ENCODE peak calls at places on chromosome 5, in ten cellular contexts. One of them, this sample, is unnamed.

GRCh38 chr5:60487885-60488425 is 212.0 kb downstream of the DEPDC1B start:
- DNase-seq in lung: no peak
- DNase-seq in IMR-90: no peak
- DNase-seq in A549: no peak
- DNase-seq in SK-N-SH: peak; percentile 57
- DNase-seq in WTC11: no peak
- DNase-seq in tibial artery: no peak
- DNase-seq in GM20000: no peak
- DNase-seq in GM13976: no peak
- DNase-seq in Calu3: peak; percentile 37
- DNase-seq in this sample: no peak

GRCh38 chr5:107570805-107571531 is 99.8 kb downstream of the EFNA5 start:
- DNase-seq in SK-N-SH: no peak
- DNase-seq in Calu3: peak; percentile 65
- DNase-seq in WTC11: peak; percentile 28
- DNase-seq in tibial artery: no peak
- DNase-seq in A549: peak; percentile 14
- DNase-seq in GM20000: peak; percentile 55
- DNase-seq in lung: no peak
- DNase-seq in IMR-90: no peak
- DNase-seq in GM13976: peak; percentile 52
- DNase-seq in this sample: peak; percentile 56

GRCh38 chr5:143494162-143494561 is 90.7 kb upstream of the NR3C1 start:
- DNase-seq in GM13976: no peak
- DNase-seq in tibial artery: no peak
- DNase-seq in Calu3: peak; percentile 19
- DNase-seq in A549: no peak
- DNase-seq in lung: no peak
- DNase-seq in GM20000: no peak
- DNase-seq in SK-N-SH: no peak
- DNase-seq in WTC11: no peak
- DNase-seq in IMR-90: peak; percentile 94
- DNase-seq in this sample: no peak

GRCh38 chr5:54760182-54760935 is 225.0 kb downstream of the ESM1 start:
- DNase-seq in SK-N-SH: no peak
- DNase-seq in IMR-90: peak; percentile 58
- DNase-seq in lung: no peak
- DNase-seq in GM13976: no peak
- DNase-seq in GM20000: no peak
- DNase-seq in A549: no peak
- DNase-seq in WTC11: no peak
- DNase-seq in Calu3: no peak
- DNase-seq in tibial artery: no peak
- DNase-seq in this sample: no peak

GRCh38 chr5:137560414-137560813 is 61.3 kb upstream of the SPOCK1 start:
- DNase-seq in SK-N-SH: no peak
- DNase-seq in tibial artery: no peak
- DNase-seq in GM13976: no peak
- DNase-seq in Calu3: no peak
- DNase-seq in WTC11: no peak
- DNase-seq in GM20000: no peak
- DNase-seq in lung: no peak
- DNase-seq in IMR-90: no peak
- DNase-seq in A549: no peak
- DNase-seq in this sample: no peak

GRCh38 chr5:156835905-156836304 is 14.2 kb upstream of the PPP1R2B start:
- DNase-seq in A549: peak; percentile 11
- DNase-seq in WTC11: peak; percentile 13
- DNase-seq in Calu3: peak; percentile 11
- DNase-seq in GM20000: peak; percentile 31
- DNase-seq in lung: no peak
- DNase-seq in GM13976: no peak
- DNase-seq in IMR-90: no peak
- DNase-seq in tibial artery: no peak
- DNase-seq in SK-N-SH: no peak
- DNase-seq in this sample: no peak

GRCh38 chr5:96936431-96937221 is 746 bp downstream of the LNPEP start:
- DNase-seq in Calu3: peak; percentile 56
- DNase-seq in GM20000: peak; percentile 38
- DNase-seq in WTC11: peak; percentile 40
- DNase-seq in GM13976: no peak
- DNase-seq in IMR-90: peak; percentile 31
- DNase-seq in lung: no peak
- DNase-seq in SK-N-SH: peak; percentile 28
- DNase-seq in tibial artery: peak; percentile 69
- DNase-seq in A549: peak; percentile 28
- DNase-seq in this sample: peak; percentile 48

GRCh38 chr5:82031220-82032119 is 59.6 kb downstream of the ATG10 start:
- DNase-seq in WTC11: peak; percentile 48
- DNase-seq in lung: no peak
- DNase-seq in Calu3: no peak
- DNase-seq in tibial artery: no peak
- DNase-seq in SK-N-SH: no peak
- DNase-seq in GM13976: no peak
- DNase-seq in IMR-90: no peak
- DNase-seq in GM20000: no peak
- DNase-seq in A549: no peak
- DNase-seq in this sample: no peak

GRCh38 chr5:83540105-83540504 is 68.6 kb downstream of the VCAN start:
- DNase-seq in A549: no peak
- DNase-seq in GM13976: no peak
- DNase-seq in IMR-90: no peak
- DNase-seq in GM20000: no peak
- DNase-seq in tibial artery: no peak
- DNase-seq in WTC11: no peak
- DNase-seq in lung: no peak
- DNase-seq in Calu3: no peak
- DNase-seq in SK-N-SH: no peak
- DNase-seq in this sample: no peak

GRCh38 chr5:142978726-142979125 is 208.5 kb downstream of the ARHGAP26 start:
- DNase-seq in SK-N-SH: no peak
- DNase-seq in Calu3: no peak
- DNase-seq in A549: no peak
- DNase-seq in WTC11: no peak
- DNase-seq in IMR-90: peak; percentile 31
- DNase-seq in tibial artery: no peak
- DNase-seq in GM20000: no peak
- DNase-seq in GM13976: no peak
- DNase-seq in lung: no peak
- DNase-seq in this sample: no peak

GRCh38 chr5:180169246-180170110 is 39.5 kb downstream of the RASGEF1C start:
- DNase-seq in IMR-90: no peak
- DNase-seq in A549: no peak
- DNase-seq in GM13976: no peak
- DNase-seq in SK-N-SH: no peak
- DNase-seq in tibial artery: no peak
- DNase-seq in GM20000: no peak
- DNase-seq in lung: no peak
- DNase-seq in Calu3: no peak
- DNase-seq in WTC11: no peak
- DNase-seq in this sample: no peak

GRCh38 chr5:57450991-57451876 is 31.4 kb downstream of the ACTBL2 start:
- DNase-seq in GM13976: no peak
- DNase-seq in GM20000: no peak
- DNase-seq in tibial artery: no peak
- DNase-seq in SK-N-SH: peak; percentile 27
- DNase-seq in lung: no peak
- DNase-seq in Calu3: no peak
- DNase-seq in IMR-90: peak; percentile 73
- DNase-seq in WTC11: no peak
- DNase-seq in A549: no peak
- DNase-seq in this sample: no peak

GRCh38 chr5:139863361-139863760 is 67.8 kb downstream of the PSD2 start:
- DNase-seq in WTC11: no peak
- DNase-seq in GM20000: no peak
- DNase-seq in tibial artery: peak; percentile 73
- DNase-seq in lung: peak; percentile 48
- DNase-seq in GM13976: no peak
- DNase-seq in A549: no peak
- DNase-seq in Calu3: no peak
- DNase-seq in IMR-90: no peak
- DNase-seq in SK-N-SH: no peak
- DNase-seq in this sample: no peak

GRCh38 chr5:139861889-139862207 is 66.2 kb downstream of the PSD2 start:
- DNase-seq in SK-N-SH: no peak
- DNase-seq in GM13976: no peak
- DNase-seq in Calu3: no peak
- DNase-seq in IMR-90: no peak
- DNase-seq in GM20000: no peak
- DNase-seq in A549: no peak
- DNase-seq in lung: no peak
- DNase-seq in WTC11: no peak
- DNase-seq in tibial artery: no peak
- DNase-seq in this sample: no peak

GRCh38 chr5:139863855-139864558 is 68.4 kb downstream of the PSD2 start:
- DNase-seq in A549: peak; percentile 80
- DNase-seq in IMR-90: peak; percentile 41
- DNase-seq in lung: peak; percentile 62
- DNase-seq in Calu3: peak; percentile 80
- DNase-seq in SK-N-SH: peak; percentile 85
- DNase-seq in tibial artery: peak; percentile 79
- DNase-seq in GM13976: peak; percentile 86
- DNase-seq in WTC11: peak; percentile 81
- DNase-seq in GM20000: peak; percentile 83
- DNase-seq in this sample: peak; percentile 84

GRCh38 chr5:139862313-139862712 is 66.7 kb downstream of the PSD2 start:
- DNase-seq in WTC11: no peak
- DNase-seq in IMR-90: peak; percentile 7
- DNase-seq in GM20000: no peak
- DNase-seq in SK-N-SH: no peak
- DNase-seq in lung: no peak
- DNase-seq in GM13976: no peak
- DNase-seq in Calu3: no peak
- DNase-seq in A549: no peak
- DNase-seq in tibial artery: no peak
- DNase-seq in this sample: no peak

DNA sequence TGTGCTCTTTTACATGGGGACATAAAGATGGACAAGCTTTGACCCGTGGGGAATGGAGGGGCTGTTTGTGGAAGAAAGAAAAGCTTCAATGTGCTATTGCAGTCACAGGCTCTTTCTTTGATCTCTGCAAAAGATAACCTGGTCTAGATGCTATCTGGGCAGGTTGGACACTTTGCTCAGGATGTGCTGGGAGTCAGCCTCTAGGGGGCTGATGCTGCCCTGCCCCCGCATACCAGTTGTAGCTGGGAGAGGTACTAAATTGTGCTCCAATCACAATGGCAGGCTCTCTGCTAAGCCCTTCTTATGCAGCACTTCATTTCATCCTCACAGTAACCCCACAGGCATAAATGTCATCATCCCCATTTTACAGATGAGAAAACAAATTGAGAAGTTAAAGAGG is 67.2 kb downstream of the PSD2 start:
- DNase-seq in SK-N-SH: no peak
- DNase-seq in GM20000: no peak
- DNase-seq in A549: no peak
- DNase-seq in WTC11: no peak
- DNase-seq in lung: no peak
- DNase-seq in IMR-90: no peak
- DNase-seq in Calu3: no peak
- DNase-seq in GM13976: no peak
- DNase-seq in tibial artery: no peak
- DNase-seq in this sample: no peak
- TF ChIP-seq CTCF in SK-N-SH: no peak
- TF ChIP-seq CTCF in GM20000: no peak
- TF ChIP-seq CTCF in A549: no peak
- TF ChIP-seq CTCF in WTC11: no peak
- TF ChIP-seq CTCF in lung: no peak
- TF ChIP-seq CTCF in IMR-90: no peak
- TF ChIP-seq CTCF in Calu3: no peak
- TF ChIP-seq CTCF in GM13976: no peak
- TF ChIP-seq CTCF in tibial artery: no peak
- TF ChIP-seq CTCF in this sample: peak; percentile 7

DNA sequence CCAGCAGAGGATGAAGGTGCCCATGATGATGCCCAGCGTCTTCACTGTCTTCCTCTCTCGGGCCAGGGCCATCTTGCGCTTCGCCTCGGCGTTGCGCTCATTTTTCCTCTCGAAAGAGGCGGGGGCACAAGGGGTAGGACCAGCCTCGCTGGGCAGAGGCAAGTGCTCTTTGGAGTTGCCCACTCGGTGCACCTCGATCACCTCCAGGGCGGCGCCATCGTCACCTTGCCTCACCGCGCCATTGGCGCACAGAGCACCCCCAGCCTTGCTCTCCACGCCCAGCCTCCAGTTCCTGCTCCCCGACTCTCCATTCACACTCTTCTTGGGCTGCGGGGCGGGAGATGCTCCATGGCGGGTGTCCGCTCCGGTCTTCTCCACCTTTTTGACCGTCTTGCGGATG is 1.6 kb downstream of the HTR1A start:
- DNase-seq in GM13976: no peak
- DNase-seq in lung: no peak
- DNase-seq in IMR-90: no peak
- DNase-seq in Calu3: no peak
- DNase-seq in GM20000: no peak
- DNase-seq in WTC11: peak; percentile 31
- DNase-seq in tibial artery: no peak
- DNase-seq in A549: no peak
- DNase-seq in SK-N-SH: no peak
- DNase-seq in this sample: no peak
- TF ChIP-seq CTCF in GM13976: peak; percentile 5
- TF ChIP-seq CTCF in lung: no peak
- TF ChIP-seq CTCF in IMR-90: no peak
- TF ChIP-seq CTCF in Calu3: no peak
- TF ChIP-seq CTCF in GM20000: no peak
- TF ChIP-seq CTCF in WTC11: peak; percentile 15
- TF ChIP-seq CTCF in tibial artery: no peak
- TF ChIP-seq CTCF in A549: no peak
- TF ChIP-seq CTCF in SK-N-SH: no peak
- TF ChIP-seq CTCF in this sample: no peak

GRCh38 chr5:33594006-33594405 is 153.2 kb downstream of the TARS1 start:
- DNase-seq in lung: no peak
- DNase-seq in tibial artery: no peak
- DNase-seq in SK-N-SH: no peak
- DNase-seq in IMR-90: no peak
- DNase-seq in A549: no peak
- DNase-seq in GM20000: no peak
- DNase-seq in Calu3: no peak
- DNase-seq in GM13976: no peak
- DNase-seq in WTC11: no peak
- DNase-seq in this sample: no peak

GRCh38 chr5:33592245-33592644 is 151.5 kb downstream of the TARS1 start:
- DNase-seq in GM13976: no peak
- DNase-seq in IMR-90: no peak
- DNase-seq in lung: no peak
- DNase-seq in tibial artery: no peak
- DNase-seq in SK-N-SH: no peak
- DNase-seq in GM20000: no peak
- DNase-seq in Calu3: no peak
- DNase-seq in WTC11: no peak
- DNase-seq in A549: no peak
- DNase-seq in this sample: no peak

GRCh38 chr5:33595303-33595702 is 154.5 kb downstream of the TARS1 start:
- DNase-seq in tibial artery: no peak
- DNase-seq in IMR-90: no peak
- DNase-seq in SK-N-SH: peak; percentile 10
- DNase-seq in A549: no peak
- DNase-seq in Calu3: no peak
- DNase-seq in WTC11: no peak
- DNase-seq in GM13976: no peak
- DNase-seq in lung: no peak
- DNase-seq in GM20000: no peak
- DNase-seq in this sample: no peak
- TF ChIP-seq CTCF in tibial artery: no peak
- TF ChIP-seq CTCF in IMR-90: no peak
- TF ChIP-seq CTCF in SK-N-SH: peak; percentile 16
- TF ChIP-seq CTCF in A549: no peak
- TF ChIP-seq CTCF in Calu3: no peak
- TF ChIP-seq CTCF in WTC11: no peak
- TF ChIP-seq CTCF in GM13976: no peak
- TF ChIP-seq CTCF in lung: no peak
- TF ChIP-seq CTCF in GM20000: no peak
- TF ChIP-seq CTCF in this sample: no peak

GRCh38 chr5:171606414-171607024 is 179.1 kb upstream of the SMIM23 start:
- DNase-seq in A549: no peak
- DNase-seq in GM13976: no peak
- DNase-seq in IMR-90: peak; percentile 10
- DNase-seq in GM20000: no peak
- DNase-seq in Calu3: no peak
- DNase-seq in WTC11: no peak
- DNase-seq in lung: no peak
- DNase-seq in SK-N-SH: no peak
- DNase-seq in tibial artery: no peak
- DNase-seq in this sample: no peak
- TF ChIP-seq CTCF in A549: peak; percentile 20
- TF ChIP-seq CTCF in GM13976: no peak
- TF ChIP-seq CTCF in IMR-90: peak; percentile 27
- TF ChIP-seq CTCF in GM20000: no peak
- TF ChIP-seq CTCF in Calu3: peak; percentile 29
- TF ChIP-seq CTCF in WTC11: peak; percentile 45
- TF ChIP-seq CTCF in lung: no peak
- TF ChIP-seq CTCF in SK-N-SH: peak; percentile 52
- TF ChIP-seq CTCF in tibial artery: no peak
- TF ChIP-seq CTCF in this sample: peak; percentile 40

This sample was measured in GM13977.